ENCODE peak calls at places on chromosomes 16 and 17, in six cellular contexts. One of them, this sample, is unnamed.

GRCh38 chr16:24149102-24149501 is 107.0 kb upstream of the CACNG3 start:
- DNase-seq in Caco-2: no peak
- DNase-seq in Caki2: no peak
- DNase-seq in endodermal cell: no peak
- DNase-seq in NAMALWA: no peak
- DNase-seq in AG08395: no peak
- DNase-seq in this sample: no peak

GRCh38 chr17:29369831-29370735 is 20.1 kb upstream of the TAOK1 start:
- DNase-seq in Caco-2: peak
- DNase-seq in Caki2: peak
- DNase-seq in endodermal cell: peak
- DNase-seq in NAMALWA: peak
- DNase-seq in AG08395: peak
- DNase-seq in this sample: peak

GRCh38 chr16:11632455-11632921 is 35.8 kb upstream of the SNN start:
- DNase-seq in Caco-2: peak
- DNase-seq in Caki2: peak
- DNase-seq in endodermal cell: peak
- DNase-seq in NAMALWA: no peak
- DNase-seq in AG08395: peak
- DNase-seq in this sample: no peak

GRCh38 chr16:65312795-65313194 is 190.9 kb upstream of the CDH11 start:
- DNase-seq in Caco-2: no peak
- DNase-seq in Caki2: no peak
- DNase-seq in endodermal cell: no peak
- DNase-seq in NAMALWA: no peak
- DNase-seq in AG08395: peak
- DNase-seq in this sample: no peak

GRCh38 chr17:17206913-17207368 is 808 bp upstream of the PLD6 start:
- DNase-seq in Caco-2: no peak
- DNase-seq in Caki2: no peak
- DNase-seq in endodermal cell: no peak
- DNase-seq in NAMALWA: no peak
- DNase-seq in AG08395: no peak
- DNase-seq in this sample: no peak

GRCh38 chr16:48537909-48538745 is 71.9 kb downstream of the N4BP1 start:
- DNase-seq in Caco-2: no peak
- DNase-seq in Caki2: no peak
- DNase-seq in endodermal cell: no peak
- DNase-seq in NAMALWA: no peak
- DNase-seq in AG08395: no peak
- DNase-seq in this sample: no peak

GRCh38 chr16:10939649-10940206 is 2.5 kb downstream of the DEXI start:
- DNase-seq in Caco-2: no peak
- DNase-seq in Caki2: no peak
- DNase-seq in endodermal cell: no peak
- DNase-seq in NAMALWA: no peak
- DNase-seq in AG08395: no peak
- DNase-seq in this sample: no peak

GRCh38 chr17:28961391-28961790 is 10.1 kb upstream of the PHF12 start:
- DNase-seq in Caco-2: peak
- DNase-seq in Caki2: no peak
- DNase-seq in endodermal cell: no peak
- DNase-seq in NAMALWA: no peak
- DNase-seq in AG08395: no peak
- DNase-seq in this sample: no peak

GRCh38 chr17:42566215-42566872 is 556 bp upstream of the MLX start:
- DNase-seq in Caco-2: no peak
- DNase-seq in Caki2: no peak
- DNase-seq in endodermal cell: no peak
- DNase-seq in NAMALWA: no peak
- DNase-seq in AG08395: no peak
- DNase-seq in this sample: no peak

GRCh38 chr16:5951486-5951885 is 853.9 kb upstream of the EEF2KMT start:
- DNase-seq in Caco-2: no peak
- DNase-seq in Caki2: peak
- DNase-seq in endodermal cell: no peak
- DNase-seq in NAMALWA: no peak
- DNase-seq in AG08395: no peak
- DNase-seq in this sample: no peak

GRCh38 chr16:49061315-49061714 is 220.3 kb downstream of the CBLN1 start:
- DNase-seq in Caco-2: no peak
- DNase-seq in Caki2: no peak
- DNase-seq in endodermal cell: no peak
- DNase-seq in NAMALWA: no peak
- DNase-seq in AG08395: no peak
- DNase-seq in this sample: no peak

GRCh38 chr17:82794781-82795505 is 43.1 kb downstream of the TBCD start:
- DNase-seq in Caco-2: no peak
- DNase-seq in Caki2: no peak
- DNase-seq in endodermal cell: no peak
- DNase-seq in NAMALWA: no peak
- DNase-seq in AG08395: peak
- DNase-seq in this sample: no peak

GRCh38 chr17:27523712-27524111 is 67.5 kb downstream of the KSR1 start:
- DNase-seq in Caco-2: no peak
- DNase-seq in Caki2: no peak
- DNase-seq in endodermal cell: no peak
- DNase-seq in NAMALWA: no peak
- DNase-seq in AG08395: no peak
- DNase-seq in this sample: no peak

GRCh38 chr17:48160177-48160967 is 52.8 kb downstream of the SNX11 start:
- DNase-seq in Caco-2: peak
- DNase-seq in Caki2: peak
- DNase-seq in endodermal cell: peak
- DNase-seq in NAMALWA: no peak
- DNase-seq in AG08395: no peak
- DNase-seq in this sample: no peak

GRCh38 chr17:17526369-17526768 is 30.2 kb upstream of the RASD1 start:
- DNase-seq in Caco-2: no peak
- DNase-seq in Caki2: no peak
- DNase-seq in endodermal cell: no peak
- DNase-seq in NAMALWA: no peak
- DNase-seq in AG08395: no peak
- DNase-seq in this sample: no peak

GRCh38 chr16:17465460-17465859 is 5.3 kb downstream of the XYLT1 start:
- DNase-seq in Caco-2: no peak
- DNase-seq in Caki2: no peak
- DNase-seq in endodermal cell: no peak
- DNase-seq in NAMALWA: no peak
- DNase-seq in AG08395: no peak
- DNase-seq in this sample: no peak

GRCh38 chr17:80191720-80192265 is 22.0 kb downstream of the CARD14 start:
- DNase-seq in Caco-2: no peak
- DNase-seq in Caki2: no peak
- DNase-seq in endodermal cell: no peak
- DNase-seq in NAMALWA: no peak
- DNase-seq in AG08395: no peak
- DNase-seq in this sample: no peak

GRCh38 chr17:54982399-54982798 is 13.8 kb downstream of the STXBP4 start:
- DNase-seq in Caco-2: no peak
- DNase-seq in Caki2: no peak
- DNase-seq in endodermal cell: no peak
- DNase-seq in NAMALWA: no peak
- DNase-seq in AG08395: no peak
- DNase-seq in this sample: no peak

GRCh38 chr17:45314761-45315549 is 1.9 kb downstream of the MAP3K14 start:
- DNase-seq in Caco-2: no peak
- DNase-seq in Caki2: no peak
- DNase-seq in endodermal cell: no peak
- DNase-seq in NAMALWA: peak
- DNase-seq in AG08395: no peak
- DNase-seq in this sample: peak

GRCh38 chr17:74274060-74274702 is at the start of gene DNAI2:
- DNase-seq in Caco-2: no peak
- DNase-seq in Caki2: no peak
- DNase-seq in endodermal cell: peak
- DNase-seq in NAMALWA: no peak
- DNase-seq in AG08395: no peak
- DNase-seq in this sample: no peak

GRCh38 chr16:88691924-88692560 is 5.7 kb upstream of the SNAI3 start:
- DNase-seq in Caco-2: no peak
- DNase-seq in Caki2: no peak
- DNase-seq in endodermal cell: no peak
- DNase-seq in NAMALWA: no peak
- DNase-seq in AG08395: no peak
- DNase-seq in this sample: no peak

GRCh38 chr17:6576038-6576437 is 19.7 kb upstream of the PITPNM3 start:
- DNase-seq in Caco-2: no peak
- DNase-seq in Caki2: no peak
- DNase-seq in endodermal cell: no peak
- DNase-seq in NAMALWA: no peak
- DNase-seq in AG08395: no peak
- DNase-seq in this sample: no peak

GRCh38 chr16:138049-138417 is 440 bp downstream of the NPRL3 start:
- DNase-seq in Caco-2: peak
- DNase-seq in Caki2: peak
- DNase-seq in endodermal cell: peak
- DNase-seq in NAMALWA: peak
- DNase-seq in AG08395: peak
- DNase-seq in this sample: peak

GRCh38 chr16:30896203-30896889 is at the start of gene CTF1:
- DNase-seq in Caco-2: peak
- DNase-seq in Caki2: peak
- DNase-seq in endodermal cell: peak
- DNase-seq in NAMALWA: no peak
- DNase-seq in AG08395: peak
- DNase-seq in this sample: no peak

GRCh38 chr17:57935833-57936807 is 19.1 kb downstream of the CUEDC1 start:
- DNase-seq in Caco-2: no peak
- DNase-seq in Caki2: peak
- DNase-seq in endodermal cell: peak
- DNase-seq in NAMALWA: no peak
- DNase-seq in AG08395: peak
- DNase-seq in this sample: no peak

GRCh38 chr17:72665841-72666518 is 426.5 kb downstream of the SLC39A11 start:
- DNase-seq in Caco-2: no peak
- DNase-seq in Caki2: no peak
- DNase-seq in endodermal cell: no peak
- DNase-seq in NAMALWA: no peak
- DNase-seq in AG08395: peak
- DNase-seq in this sample: no peak

GRCh38 chr17:4313482-4314114 is 49.8 kb upstream of the ANKFY1 start:
- DNase-seq in Caco-2: no peak
- DNase-seq in Caki2: no peak
- DNase-seq in endodermal cell: no peak
- DNase-seq in NAMALWA: no peak
- DNase-seq in AG08395: no peak
- DNase-seq in this sample: no peak

GRCh38 chr17:50559674-50560184 is 786 bp upstream of the CACNA1G start:
- DNase-seq in Caco-2: peak
- DNase-seq in Caki2: peak
- DNase-seq in endodermal cell: peak
- DNase-seq in NAMALWA: no peak
- DNase-seq in AG08395: peak
- DNase-seq in this sample: no peak

GRCh38 chr16:23318639-23319038 is 16.5 kb downstream of the SCNN1B start:
- DNase-seq in Caco-2: no peak
- DNase-seq in Caki2: no peak
- DNase-seq in endodermal cell: no peak
- DNase-seq in NAMALWA: no peak
- DNase-seq in AG08395: no peak
- DNase-seq in this sample: no peak

GRCh38 chr16:1282275-1282995 is 26.6 kb downstream of the TPSD1 start:
- DNase-seq in Caco-2: no peak
- DNase-seq in Caki2: no peak
- DNase-seq in endodermal cell: no peak
- DNase-seq in NAMALWA: no peak
- DNase-seq in AG08395: no peak
- DNase-seq in this sample: no peak

GRCh38 chr16:48160575-48160974 is 4.8 kb upstream of the ABCC12 start:
- DNase-seq in Caco-2: no peak
- DNase-seq in Caki2: no peak
- DNase-seq in endodermal cell: no peak
- DNase-seq in NAMALWA: no peak
- DNase-seq in AG08395: no peak
- DNase-seq in this sample: no peak

GRCh38 chr16:314351-314750 is 31.4 kb downstream of the PDIA2 start:
- DNase-seq in Caco-2: no peak
- DNase-seq in Caki2: no peak
- DNase-seq in endodermal cell: no peak
- DNase-seq in NAMALWA: no peak
- DNase-seq in AG08395: no peak
- DNase-seq in this sample: no peak

This sample was measured in MM.1S.